ENCODE peak calls at places on chromosomes 16 and 17, in ten cellular contexts. T, X, E, F, N, C, W, R, O and U are unnamed samples.
A peak's percentile ranks its signal among the peaks of the same experiment; 100 is the strongest.

GRCh38 chr17:2703606-2704005 is 8.0 kb downstream of the CLUH start:
- DNase-seq in T (no peak), X (no peak), E (no peak), F (no peak), N (no peak), C (no peak), W (no peak), R (no peak), O (no peak), U (no peak)

GRCh38 chr17:69367298-69367697 is 40.4 kb upstream of the ABCA5 start:
- DNase-seq in T (no peak), X (peak; percentile 15), E (no peak), F (no peak), N (no peak), C (no peak), W (no peak), R (peak; percentile 25), O (no peak), U (no peak)

GRCh38 chr16:8990445-8990844 is 26.7 kb upstream of the USP7 start:
- DNase-seq in T (no peak), X (no peak), E (no peak), F (no peak), N (no peak), C (no peak), W (no peak), R (no peak), O (no peak), U (no peak)

GRCh38 chr17:32445976-32446375 is 1.7 kb downstream of the PSMD11 start:
- DNase-seq in T (no peak), X (no peak), E (no peak), F (no peak), N (no peak), C (no peak), W (no peak), R (peak; percentile 42), O (peak; percentile 50), U (no peak)

GRCh38 chr17:66310528-66311148 is 8.2 kb downstream of the PRKCA start:
- DNase-seq in T (peak; percentile 50), X (no peak), E (no peak), F (no peak), N (no peak), C (no peak), W (no peak), R (no peak), O (no peak), U (no peak)

GRCh38 chr16:87007907-87008306 is 309.3 kb downstream of the C16orf95 start:
- DNase-seq in T (no peak), X (no peak), E (no peak), F (no peak), N (no peak), C (no peak), W (no peak), R (no peak), O (no peak), U (no peak)

GRCh38 chr17:48181653-48182052 is 74.1 kb downstream of the SNX11 start:
- DNase-seq in T (no peak), X (no peak), E (no peak), F (no peak), N (no peak), C (no peak), W (no peak), R (peak; percentile 33), O (peak; percentile 36), U (no peak)

GRCh38 chr16:20799599-20799998 is 6.7 kb downstream of the ERI2 start:
- DNase-seq in T (peak; percentile 76), X (no peak), E (no peak), F (peak; percentile 5), N (no peak), C (no peak), W (no peak), R (peak; percentile 46), O (peak; percentile 72), U (no peak)

GRCh38 chr17:73278465-73279453 is 17.1 kb upstream of the CPSF4L start:
- DNase-seq in T (no peak), X (no peak), E (peak; percentile 63), F (no peak), N (no peak), C (no peak), W (peak; percentile 87), R (peak; percentile 42), O (peak; percentile 22), U (peak; percentile 41)

GRCh38 chr17:45262516-45263476 is 902 bp upstream of the SPATA32 start:
- DNase-seq in T (no peak), X (no peak), E (peak; percentile 57), F (no peak), N (no peak), C (no peak), W (peak; percentile 49), R (peak; percentile 65), O (peak; percentile 51), U (no peak)

GRCh38 chr17:9529033-9529748 is 46.4 kb downstream of the STX8 start:
- DNase-seq in T (peak; percentile 74), X (no peak), E (no peak), F (no peak), N (no peak), C (no peak), W (no peak), R (peak; percentile 47), O (peak; percentile 63), U (no peak)

GRCh38 chr17:15307686-15308085 is 33.7 kb downstream of the TEKT3 start:
- DNase-seq in T (no peak), X (no peak), E (no peak), F (no peak), N (no peak), C (no peak), W (no peak), R (peak; percentile 29), O (no peak), U (no peak)

GRCh38 chr16:82083710-82084353 is 48.8 kb downstream of the HSD17B2 start:
- DNase-seq in T (no peak), X (no peak), E (no peak), F (no peak), N (no peak), C (no peak), W (no peak), R (no peak), O (no peak), U (no peak)

GRCh38 chr17:66371561-66371960 is 69.1 kb downstream of the PRKCA start:
- DNase-seq in T (no peak), X (no peak), E (no peak), F (no peak), N (no peak), C (no peak), W (no peak), R (no peak), O (peak; percentile 51), U (no peak)

GRCh38 chr16:85462405-85463227 is 150.5 kb upstream of the GSE1 start:
- DNase-seq in T (no peak), X (no peak), E (peak; percentile 75), F (peak; percentile 13), N (peak; percentile 49), C (no peak), W (no peak), R (peak; percentile 32), O (peak; percentile 52), U (peak; percentile 53)

GRCh38 chr17:42230225-42230624 is 35.9 kb upstream of the GHDC start:
- DNase-seq in T (peak; percentile 38), X (no peak), E (no peak), F (no peak), N (no peak), C (no peak), W (no peak), R (no peak), O (no peak), U (no peak)
- H3K4me1 ChIP-seq in T (peaks cover 33% of the 10 kb centered on the region), X (no peaks in the 10 kb centered on the region), E (peaks cover 20% of the 10 kb centered on the region), F (peaks cover 25% of the 10 kb centered on the region), N (no peaks in the 10 kb centered on the region), C (peaks cover 3% of the 10 kb centered on the region), W (no peaks in the 10 kb centered on the region), R (peaks cover 8% of the 10 kb centered on the region), O (peaks cover 7% of the 10 kb centered on the region), U (peaks cover 40% of the 10 kb centered on the region)

GRCh38 chr16:56744996-56745640 is 15.2 kb downstream of the NUP93 start:
- DNase-seq in T (no peak), X (no peak), E (peak; percentile 44), F (no peak), N (no peak), C (no peak), W (no peak), R (no peak), O (no peak), U (no peak)

GRCh38 chr16:56737539-56737938 is 7.6 kb downstream of the NUP93 start:
- DNase-seq in T (no peak), X (no peak), E (no peak), F (no peak), N (no peak), C (no peak), W (no peak), R (no peak), O (no peak), U (no peak)

GRCh38 chr16:56741399-56741798 is 11.5 kb downstream of the NUP93 start:
- DNase-seq in T (no peak), X (no peak), E (no peak), F (no peak), N (no peak), C (no peak), W (no peak), R (no peak), O (no peak), U (no peak)

GRCh38 chr16:56743840-56744239 is 13.9 kb downstream of the NUP93 start:
- DNase-seq in T (no peak), X (no peak), E (peak; percentile 51), F (no peak), N (no peak), C (no peak), W (no peak), R (peak; percentile 61), O (peak; percentile 89), U (peak; percentile 30)

GRCh38 chr16:56742030-56742984 is 12.4 kb downstream of the NUP93 start:
- DNase-seq in T (no peak), X (no peak), E (no peak), F (no peak), N (no peak), C (no peak), W (no peak), R (peak; percentile 71), O (peak; percentile 91), U (no peak)
- H3K4me3 ChIP-seq in T (no peak overlapping the region), X (no peak overlapping the region), E (no peak overlapping the region), F (no peak overlapping the region), N (no peak overlapping the region), C (no peak overlapping the region), W (no peak overlapping the region), R (no peak overlapping the region), O (peak overlapping the region; percentile 60), U (no peak overlapping the region)

DNA sequence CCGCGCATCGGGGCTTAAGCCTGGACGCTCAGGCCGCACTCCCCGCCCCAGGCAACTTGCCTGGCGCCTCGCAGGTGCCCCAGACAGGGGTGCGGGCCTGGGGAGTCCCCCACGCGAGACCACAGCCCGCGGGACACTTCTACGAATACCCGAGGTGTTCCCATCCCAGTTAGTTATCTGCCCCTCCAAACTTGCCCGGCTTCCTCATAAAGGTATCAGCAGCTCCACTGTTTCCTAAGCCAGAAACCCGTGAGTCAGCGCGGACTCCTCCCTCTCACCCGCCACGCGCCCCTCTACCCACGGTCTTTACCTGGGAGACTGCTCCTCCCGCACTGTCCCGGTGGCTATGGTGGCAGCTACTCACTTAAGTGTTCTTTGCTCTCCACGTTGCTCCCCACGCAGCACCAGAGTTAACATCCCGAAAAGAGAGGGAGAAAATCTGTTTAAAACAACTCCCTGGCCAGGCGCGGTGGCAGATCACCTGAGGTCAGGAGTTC is 1.0 kb upstream of the CREBBP start:
- DNase-seq in T (no peak), X (no peak), E (no peak), F (no peak), N (no peak), C (no peak), W (no peak), R (no peak), O (no peak), U (no peak)
- H3K4me1 ChIP-seq in T (peaks cover 26% of the 10 kb centered on the region), X (peaks cover 11% of the 10 kb centered on the region), E (peaks cover 20% of the 10 kb centered on the region), F (peaks cover 36% of the 10 kb centered on the region), N (peaks cover 6% of the 10 kb centered on the region), C (peaks cover 13% of the 10 kb centered on the region), W (peaks cover 6% of the 10 kb centered on the region), R (peaks cover 21% of the 10 kb centered on the region), O (peaks cover 19% of the 10 kb centered on the region), U (peaks cover 38% of the 10 kb centered on the region)

GRCh38 chr16:31132979-31133599 is 2.4 kb downstream of the PRSS8 start:
- DNase-seq in T (no peak), X (no peak), E (no peak), F (no peak), N (no peak), C (no peak), W (no peak), R (no peak), O (no peak), U (no peak)
- H3K4me3 ChIP-seq in T (no peak overlapping the region), X (no peak overlapping the region), E (no peak overlapping the region), F (no peak overlapping the region), N (no peak overlapping the region), C (no peak overlapping the region), W (peak overlapping the region; percentile 62), R (no peak overlapping the region), O (no peak overlapping the region), U (no peak overlapping the region)